ENCODE peak calls at places on chromosomes 16 and 17, in ten cellular contexts. One of them, this sample, is unnamed.

GRCh38 chr17:37507108-37507507 is 17.4 kb downstream of the DUSP14 start:
- DNase-seq in activated T-cell treated with anti-CD3 and anti-CD28 coated beads, Interleukin-2, amount 50 U/mL, for 4 hours: no peak
- DNase-seq in T-helper 1 cell: no peak
- DNase-seq in stimulated activated naive B cell treated with anti-CD40 and anti-IgM and Interleukin-4, amounts not matched to agents 10 μg/mL and 1 μg/mL and 100 μg/mL, for 72 hours: no peak
- DNase-seq in occipital lobe: no peak
- DNase-seq in iPS-NIHi11: no peak
- DNase-seq in ELR: no peak
- DNase-seq in tibial artery: no peak
- DNase-seq in activated naive CD4-positive, alpha-beta T cell: no peak
- DNase-seq in posterior cingulate gyrus: no peak
- DNase-seq in this sample: no peak

GRCh38 chr16:50731130-50731988 is 10.5 kb upstream of the CYLD start:
- DNase-seq in iPS-NIHi11: no peak
- DNase-seq in activated T-cell treated with anti-CD3 and anti-CD28 coated beads, Interleukin-2, amount 50 U/mL, for 4 hours: no peak
- DNase-seq in stimulated activated naive B cell treated with anti-CD40 and anti-IgM and Interleukin-4, amounts not matched to agents 10 μg/mL and 1 μg/mL and 100 μg/mL, for 72 hours: no peak
- DNase-seq in ELR: no peak
- DNase-seq in occipital lobe: no peak
- DNase-seq in posterior cingulate gyrus: no peak
- DNase-seq in tibial artery: peak
- DNase-seq in T-helper 1 cell: peak
- DNase-seq in activated naive CD4-positive, alpha-beta T cell: no peak
- DNase-seq in this sample: no peak

GRCh38 chr16:81758376-81758775 is 20.7 kb upstream of the PLCG2 start:
- DNase-seq in tibial artery: no peak
- DNase-seq in ELR: peak
- DNase-seq in T-helper 1 cell: no peak
- DNase-seq in activated T-cell treated with anti-CD3 and anti-CD28 coated beads, Interleukin-2, amount 50 U/mL, for 4 hours: no peak
- DNase-seq in iPS-NIHi11: no peak
- DNase-seq in posterior cingulate gyrus: no peak
- DNase-seq in stimulated activated naive B cell treated with anti-CD40 and anti-IgM and Interleukin-4, amounts not matched to agents 10 μg/mL and 1 μg/mL and 100 μg/mL, for 72 hours: no peak
- DNase-seq in occipital lobe: no peak
- DNase-seq in activated naive CD4-positive, alpha-beta T cell: no peak
- DNase-seq in this sample: no peak

GRCh38 chr17:37037590-37038155 is 88.9 kb downstream of the AATF start:
- DNase-seq in posterior cingulate gyrus: no peak
- DNase-seq in ELR: no peak
- DNase-seq in iPS-NIHi11: no peak
- DNase-seq in T-helper 1 cell: no peak
- DNase-seq in occipital lobe: no peak
- DNase-seq in tibial artery: no peak
- DNase-seq in activated naive CD4-positive, alpha-beta T cell: no peak
- DNase-seq in activated T-cell treated with anti-CD3 and anti-CD28 coated beads, Interleukin-2, amount 50 U/mL, for 4 hours: no peak
- DNase-seq in stimulated activated naive B cell treated with anti-CD40 and anti-IgM and Interleukin-4, amounts not matched to agents 10 μg/mL and 1 μg/mL and 100 μg/mL, for 72 hours: no peak
- DNase-seq in this sample: no peak

GRCh38 chr17:62760059-62760887 is 47.8 kb downstream of the MARCHF10 start:
- DNase-seq in activated T-cell treated with anti-CD3 and anti-CD28 coated beads, Interleukin-2, amount 50 U/mL, for 4 hours: no peak
- DNase-seq in tibial artery: no peak
- DNase-seq in stimulated activated naive B cell treated with anti-CD40 and anti-IgM and Interleukin-4, amounts not matched to agents 10 μg/mL and 1 μg/mL and 100 μg/mL, for 72 hours: no peak
- DNase-seq in ELR: peak
- DNase-seq in activated naive CD4-positive, alpha-beta T cell: no peak
- DNase-seq in T-helper 1 cell: no peak
- DNase-seq in posterior cingulate gyrus: no peak
- DNase-seq in iPS-NIHi11: no peak
- DNase-seq in occipital lobe: no peak
- DNase-seq in this sample: no peak

GRCh38 chr17:48492401-48493298 is 38.2 kb downstream of the HOXB1 start:
- DNase-seq in stimulated activated naive B cell treated with anti-CD40 and anti-IgM and Interleukin-4, amounts not matched to agents 10 μg/mL and 1 μg/mL and 100 μg/mL, for 72 hours: peak
- DNase-seq in posterior cingulate gyrus: peak
- DNase-seq in iPS-NIHi11: peak
- DNase-seq in T-helper 1 cell: peak
- DNase-seq in activated T-cell treated with anti-CD3 and anti-CD28 coated beads, Interleukin-2, amount 50 U/mL, for 4 hours: peak
- DNase-seq in tibial artery: no peak
- DNase-seq in activated naive CD4-positive, alpha-beta T cell: peak
- DNase-seq in occipital lobe: no peak
- DNase-seq in ELR: peak
- DNase-seq in this sample: peak

GRCh38 chr17:81417049-81417878 is 22.0 kb downstream of the BAHCC1 start:
- DNase-seq in activated T-cell treated with anti-CD3 and anti-CD28 coated beads, Interleukin-2, amount 50 U/mL, for 4 hours: no peak
- DNase-seq in ELR: peak
- DNase-seq in posterior cingulate gyrus: no peak
- DNase-seq in tibial artery: peak
- DNase-seq in T-helper 1 cell: no peak
- DNase-seq in stimulated activated naive B cell treated with anti-CD40 and anti-IgM and Interleukin-4, amounts not matched to agents 10 μg/mL and 1 μg/mL and 100 μg/mL, for 72 hours: no peak
- DNase-seq in occipital lobe: no peak
- DNase-seq in iPS-NIHi11: no peak
- DNase-seq in activated naive CD4-positive, alpha-beta T cell: no peak
- DNase-seq in this sample: no peak

GRCh38 chr16:28112908-28113307 is 49.4 kb upstream of the GSG1L start:
- DNase-seq in tibial artery: no peak
- DNase-seq in stimulated activated naive B cell treated with anti-CD40 and anti-IgM and Interleukin-4, amounts not matched to agents 10 μg/mL and 1 μg/mL and 100 μg/mL, for 72 hours: no peak
- DNase-seq in activated naive CD4-positive, alpha-beta T cell: no peak
- DNase-seq in occipital lobe: no peak
- DNase-seq in activated T-cell treated with anti-CD3 and anti-CD28 coated beads, Interleukin-2, amount 50 U/mL, for 4 hours: no peak
- DNase-seq in iPS-NIHi11: no peak
- DNase-seq in T-helper 1 cell: peak
- DNase-seq in ELR: no peak
- DNase-seq in posterior cingulate gyrus: no peak
- DNase-seq in this sample: no peak

GRCh38 chr17:42784811-42785592 is 4.6 kb downstream of the WNK4 start:
- DNase-seq in ELR: no peak
- DNase-seq in posterior cingulate gyrus: no peak
- DNase-seq in stimulated activated naive B cell treated with anti-CD40 and anti-IgM and Interleukin-4, amounts not matched to agents 10 μg/mL and 1 μg/mL and 100 μg/mL, for 72 hours: no peak
- DNase-seq in activated naive CD4-positive, alpha-beta T cell: no peak
- DNase-seq in iPS-NIHi11: no peak
- DNase-seq in T-helper 1 cell: no peak
- DNase-seq in activated T-cell treated with anti-CD3 and anti-CD28 coated beads, Interleukin-2, amount 50 U/mL, for 4 hours: peak
- DNase-seq in occipital lobe: no peak
- DNase-seq in tibial artery: no peak
- DNase-seq in this sample: no peak

GRCh38 chr17:64069143-64069542 is 48.7 kb upstream of the ICAM2 start:
- DNase-seq in iPS-NIHi11: no peak
- DNase-seq in ELR: no peak
- DNase-seq in tibial artery: no peak
- DNase-seq in activated T-cell treated with anti-CD3 and anti-CD28 coated beads, Interleukin-2, amount 50 U/mL, for 4 hours: no peak
- DNase-seq in T-helper 1 cell: no peak
- DNase-seq in posterior cingulate gyrus: no peak
- DNase-seq in stimulated activated naive B cell treated with anti-CD40 and anti-IgM and Interleukin-4, amounts not matched to agents 10 μg/mL and 1 μg/mL and 100 μg/mL, for 72 hours: no peak
- DNase-seq in activated naive CD4-positive, alpha-beta T cell: no peak
- DNase-seq in occipital lobe: no peak
- DNase-seq in this sample: no peak